ENCODE peak calls at places on chromosome 16, in four cellular contexts. Q is transverse colon; K is effector memory CD4-positive, alpha-beta T cell; F is neural progenitor cell. P is an unnamed sample.
A peak's percentile ranks its signal among the peaks of the same experiment; 100 is the strongest.

GRCh38 chr16:77951788-77952187 is 70.6 kb upstream of the CLEC3A start:
- DNase-seq in K (no peak), F (peak; percentile 50), Q (no peak), P (no peak)

GRCh38 chr16:70432800-70433455 is 6.0 kb downstream of the ST3GAL2 start:
- DNase-seq in Q (peak; percentile 51), F (no peak), K (no peak), P (no peak)

GRCh38 chr16:24609740-24610420 is 70.5 kb downstream of the RBBP6 start:
- DNase-seq in Q (peak; percentile 42), F (peak; percentile 78), K (no peak), P (peak; percentile 85)

GRCh38 chr16:27505297-27506236 is 44.1 kb downstream of the GTF3C1 start:
- DNase-seq in Q (no peak), K (no peak), F (no peak), P (no peak)

GRCh38 chr16:15482068-15482747 is 47.8 kb downstream of the BMERB1 start:
- DNase-seq in F (no peak), Q (peak; percentile 29), K (no peak), P (peak; percentile 81)

GRCh38 chr16:17647879-17648649 is 177.3 kb upstream of the XYLT1 start:
- DNase-seq in F (no peak), Q (no peak), K (no peak), P (no peak)

GRCh38 chr16:9657659-9658058 is 524.6 kb downstream of the GRIN2A start:
- DNase-seq in F (no peak), K (no peak), Q (no peak), P (no peak)

GRCh38 chr16:81551141-81551808 is 106.7 kb downstream of the CMIP start:
- DNase-seq in F (no peak), K (no peak), Q (no peak), P (no peak)

GRCh38 chr16:70647461-70648359 is 1.4 kb downstream of the IL34 start:
- DNase-seq in K (no peak), F (no peak), Q (no peak), P (no peak)

GRCh38 chr16:14377326-14377725 is 252.7 kb downstream of the PARN start:
- DNase-seq in K (no peak), Q (no peak), F (no peak), P (no peak)

GRCh38 chr16:3876695-3877094 is 3.8 kb downstream of the CREBBP start:
- DNase-seq in K (no peak), Q (no peak), F (no peak), P (no peak)

GRCh38 chr16:35152067-35152627 is 1692.7 kb downstream of the TP53TG3F start:
- DNase-seq in F (no peak), K (no peak), Q (no peak), P (no peak)
- H3K9me3 ChIP-seq in F (peaks cover 8% of the 10 kb centered on the region), K (no peaks in the 10 kb centered on the region), Q (peaks cover 4% of the 10 kb centered on the region), P (peaks cover 3% of the 10 kb centered on the region)

DNA sequence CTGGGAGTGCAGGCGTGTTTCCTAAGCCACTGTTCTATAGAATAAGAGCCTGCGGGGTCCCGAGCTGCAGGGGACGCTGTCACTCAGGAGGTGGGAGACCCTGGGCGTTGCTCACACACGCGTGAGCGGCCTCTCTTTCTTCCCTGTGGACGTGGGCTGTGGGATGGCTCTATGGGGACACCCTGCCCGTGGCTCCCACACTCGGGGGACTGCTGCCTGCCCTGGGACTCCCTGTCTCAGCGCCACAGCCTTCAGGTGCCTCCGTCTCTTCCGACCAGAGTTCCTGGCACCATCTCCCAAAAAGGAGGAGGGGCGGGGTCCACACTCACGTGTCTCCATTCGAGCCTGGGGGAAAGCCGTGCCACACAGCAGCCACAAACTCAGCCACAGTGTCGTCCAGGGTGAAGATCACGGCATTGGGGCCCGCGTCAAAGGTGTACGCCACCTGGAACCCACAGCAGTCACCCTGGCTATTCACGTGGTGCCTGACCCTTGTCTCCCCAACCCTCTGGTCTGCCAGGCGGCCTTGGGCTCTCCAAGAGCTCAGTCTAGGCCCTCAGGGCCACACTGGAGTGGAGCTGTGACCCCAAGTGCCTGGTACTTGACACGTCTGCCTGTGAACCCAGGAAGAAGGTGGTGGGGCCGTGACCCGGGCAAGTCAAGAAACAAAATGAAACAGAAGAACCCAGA is 3.7 kb upstream of the CYBA start:
- DNase-seq in Q (no peak), K (no peak), F (no peak), P (no peak)
- H3K36me3 ChIP-seq in Q (no peaks in the 10 kb centered on the region), K (peaks cover 10% of the 10 kb centered on the region), F (no peaks in the 10 kb centered on the region), P (no peaks in the 10 kb centered on the region)

GRCh38 chr16:35314298-35314697 is 1854.9 kb downstream of the TP53TG3F start:
- DNase-seq in K (no peak), F (no peak), Q (no peak), P (no peak)
- H3K9me3 ChIP-seq in K (no peaks in the 10 kb centered on the region), F (peaks cover 10% of the 10 kb centered on the region), Q (no peaks in the 10 kb centered on the region), P (no peaks in the 10 kb centered on the region)

DNA sequence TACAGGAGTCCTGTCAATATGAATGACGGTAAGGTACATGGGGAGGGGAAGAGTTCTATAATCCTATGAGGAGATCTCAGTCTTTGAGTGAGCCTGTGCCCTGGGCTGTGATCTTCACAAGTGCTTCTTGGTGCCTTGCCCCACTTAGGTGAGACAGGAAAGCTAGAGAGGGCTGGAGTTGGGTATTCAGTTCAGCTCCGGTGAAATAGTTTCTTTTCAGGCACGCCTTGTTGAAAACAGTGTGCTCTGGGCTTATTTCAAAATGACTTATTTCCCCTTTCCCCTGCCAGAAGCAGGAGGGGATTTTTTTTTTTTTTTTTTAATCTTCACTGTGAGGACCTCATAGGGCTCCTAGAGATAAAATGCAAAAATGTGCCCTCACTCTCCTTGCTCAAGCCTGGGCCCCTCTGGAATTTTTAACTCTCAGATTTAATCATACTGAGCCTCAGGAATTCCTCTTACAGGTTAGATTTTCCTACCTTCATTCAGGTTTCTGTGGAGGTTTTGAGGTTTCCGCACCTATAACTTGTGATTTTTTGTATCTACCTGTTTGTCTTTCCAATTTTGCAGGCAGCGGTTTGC is 27.3 kb downstream of the MOSMO start:
- DNase-seq in Q (no peak), K (no peak), F (no peak), P (no peak)
- H3K36me3 ChIP-seq in Q (no peaks in the 10 kb centered on the region), K (no peaks in the 10 kb centered on the region), F (no peaks in the 10 kb centered on the region), P (no peaks in the 10 kb centered on the region)

GRCh38 chr16:31745900-31746299 is 127.7 kb upstream of the ZNF267 start:
- DNase-seq in Q (no peak), F (no peak), K (no peak), P (no peak)
- H3K9me3 ChIP-seq in Q (peaks cover 89% of the 10 kb centered on the region), F (peaks cover 58% of the 10 kb centered on the region), K (peaks cover 36% of the 10 kb centered on the region), P (peaks cover 42% of the 10 kb centered on the region)

DNA sequence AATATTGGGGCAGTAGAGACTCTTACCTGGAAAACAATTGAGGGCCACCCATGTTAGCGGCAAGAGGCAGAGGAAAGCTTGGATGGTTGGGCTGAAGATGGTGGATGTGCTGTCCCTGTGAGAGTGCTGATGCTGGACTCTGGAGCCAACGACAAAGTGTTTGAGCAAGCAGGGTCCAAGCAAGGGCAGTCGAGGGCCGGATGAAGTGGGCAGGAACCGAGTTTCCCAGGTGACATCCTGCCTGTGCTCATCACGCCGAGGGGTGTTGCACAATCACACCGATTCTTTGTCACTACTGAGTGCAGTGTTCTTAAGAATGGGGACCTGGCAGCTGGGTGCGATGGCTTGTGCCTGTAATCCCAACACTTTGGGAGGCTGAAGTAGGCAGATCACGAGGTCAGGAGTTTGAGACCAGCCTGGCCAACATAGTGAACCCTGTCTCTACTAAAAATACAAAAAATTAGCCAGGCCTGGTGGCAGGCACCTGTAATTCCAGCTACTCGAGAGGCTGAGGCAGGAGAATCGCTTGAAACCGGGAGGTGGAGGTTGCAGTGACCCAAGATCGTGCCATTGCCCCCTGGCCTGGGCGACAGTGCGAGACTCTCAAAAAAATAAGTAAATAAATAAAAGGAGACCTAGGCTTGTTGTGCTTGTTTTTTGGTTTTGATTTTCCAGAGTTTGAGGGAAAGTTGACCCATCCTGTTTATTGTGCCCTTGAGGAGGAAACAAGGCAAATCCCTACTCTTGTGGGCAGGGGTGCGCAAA is 6.1 kb downstream of the PYCARD start:
- DNase-seq in Q (no peak), F (no peak), K (no peak), P (no peak)
- H3K36me3 ChIP-seq in Q (peaks cover 26% of the 10 kb centered on the region), F (no peaks in the 10 kb centered on the region), K (peaks cover 43% of the 10 kb centered on the region), P (peaks cover 24% of the 10 kb centered on the region)

GRCh38 chr16:85483424-85483823 is 129.7 kb upstream of the GSE1 start:
- DNase-seq in K (no peak), Q (no peak), F (no peak), P (no peak)
- H3K9me3 ChIP-seq in K (no peaks in the 10 kb centered on the region), Q (no peaks in the 10 kb centered on the region), F (no peaks in the 10 kb centered on the region), P (no peaks in the 10 kb centered on the region)

GRCh38 chr16:67230809-67231660 is 4.1 kb downstream of the TMEM208 start:
- DNase-seq in K (no peak), F (no peak), Q (no peak), P (peak; percentile 51)

GRCh38 chr16:67228034-67228785 is 1.3 kb downstream of the TMEM208 start:
- DNase-seq in F (no peak), Q (no peak), K (no peak), P (no peak)

GRCh38 chr16:67227567-67227921 is 614 bp downstream of the TMEM208 start:
- DNase-seq in Q (no peak), F (no peak), K (no peak), P (no peak)

GRCh38 chr16:67228905-67229304 is 2.0 kb downstream of the TMEM208 start:
- DNase-seq in Q (no peak), K (no peak), F (no peak), P (peak; percentile 61)

GRCh38 chr16:67229906-67230808 is 3.2 kb downstream of the TMEM208 start:
- DNase-seq in Q (no peak), K (no peak), F (no peak), P (peak; percentile 75)
- H3K36me3 ChIP-seq in Q (peaks cover 23% of the 10 kb centered on the region), K (peaks cover 46% of the 10 kb centered on the region), F (no peaks in the 10 kb centered on the region), P (peaks cover 28% of the 10 kb centered on the region)

DNA sequence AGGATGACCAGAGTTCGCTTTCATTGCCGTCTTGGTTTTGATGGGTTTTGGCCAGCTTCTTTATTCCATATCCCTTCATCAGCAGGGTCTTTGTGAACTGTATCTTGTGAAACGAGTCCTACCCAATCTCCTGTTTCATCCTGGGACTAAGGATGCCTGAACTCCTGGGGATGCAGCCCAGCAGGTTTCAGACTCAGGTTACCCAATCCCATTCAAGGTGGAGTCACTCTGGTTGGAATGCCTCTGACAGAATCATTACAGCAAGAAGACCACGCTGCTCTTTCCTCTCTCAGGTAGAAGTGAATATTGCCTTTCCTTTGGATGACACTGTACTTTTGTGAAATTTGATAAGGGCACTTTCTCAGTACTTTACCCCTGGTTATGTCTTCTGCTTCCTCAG is 98.1 kb downstream of the CDH11 start:
- DNase-seq in F (no peak), K (no peak), Q (no peak), P (no peak)
- H3K9me3 ChIP-seq in F (peaks cover 4% of the 10 kb centered on the region), K (no peaks in the 10 kb centered on the region), Q (no peaks in the 10 kb centered on the region), P (no peaks in the 10 kb centered on the region)

GRCh38 chr16:89312598-89313299 is 95.2 kb downstream of the ZNF778 start:
- DNase-seq in K (no peak), Q (no peak), F (no peak), P (no peak)
- H3K36me3 ChIP-seq in K (peaks cover 10% of the 10 kb centered on the region), Q (no peaks in the 10 kb centered on the region), F (no peaks in the 10 kb centered on the region), P (peaks cover 6% of the 10 kb centered on the region)

P was measured in kidney.